ENCODE peak calls at places on chromosomes 13 and 19, in nine cellular contexts. V is hepatocyte, N is lower leg skin, T is A673, Q is astrocyte of the spinal cord, Y is psoas muscle, J is astrocyte of the cerebellum, G is A549, H is PC-3. C is an unnamed sample.

GRCh38 chr19:22527554-22527953 is 105.4 kb upstream of the ZNF98 start:
- DNase-seq in V (no peak), N (no peak), T (no peak), Q (no peak), Y (no peak), J (no peak), G (no peak), H (no peak), C (no peak)

GRCh38 chr19:50330365-50331078 is 1.3 kb upstream of the KCNC3 start:
- DNase-seq in V (peak), N (peak), T (peak), Q (no peak), Y (peak), J (no peak), G (peak), H (peak), C (no peak)

GRCh38 chr19:30096596-30097370 is 154.7 kb downstream of the URI1 start:
- DNase-seq in V (no peak), N (no peak), T (no peak), Q (no peak), Y (no peak), J (no peak), G (no peak), H (no peak), C (no peak)

GRCh38 chr19:7799640-7800355 is 30.2 kb upstream of the EVI5L start:
- DNase-seq in V (peak), N (peak), T (peak), Q (peak), Y (peak), J (peak), G (peak), H (peak), C (peak)

GRCh38 chr19:10011974-10012373 is 1.3 kb upstream of the RDH8 start:
- DNase-seq in V (no peak), N (peak), T (no peak), Q (no peak), Y (no peak), J (no peak), G (no peak), H (no peak), C (no peak)

GRCh38 chr13:31060655-31061054 is 101.0 kb downstream of the HSPH1 start:
- DNase-seq in V (no peak), N (no peak), T (no peak), Q (no peak), Y (no peak), J (no peak), G (no peak), H (no peak), C (no peak)

GRCh38 chr19:41195675-41196497 is 2.9 kb downstream of the CYP2S1 start:
- DNase-seq in V (no peak), N (no peak), T (no peak), Q (no peak), Y (no peak), J (no peak), G (no peak), H (no peak), C (no peak)

GRCh38 chr13:113864303-113864890 is 521 bp upstream of the GAS6 start:
- DNase-seq in V (no peak), N (no peak), T (no peak), Q (no peak), Y (no peak), J (no peak), G (no peak), H (no peak), C (no peak)

GRCh38 chr19:49468746-49469447 is 5.1 kb upstream of the FLT3LG start:
- DNase-seq in V (peak), N (peak), T (peak), Q (peak), Y (peak), J (no peak), G (peak), H (peak), C (no peak)

GRCh38 chr13:25111557-25111956 is 15.6 kb downstream of the PABPC3 start:
- DNase-seq in V (no peak), N (no peak), T (no peak), Q (peak), Y (no peak), J (no peak), G (no peak), H (peak), C (no peak)

GRCh38 chr19:13962738-13963602 is 10.7 kb downstream of the DCAF15 start:
- DNase-seq in V (peak), N (no peak), T (no peak), Q (peak), Y (no peak), J (peak), G (no peak), H (no peak), C (no peak)

GRCh38 chr19:35940078-35940775 is 4.1 kb downstream of the LRFN3 start:
- DNase-seq in V (no peak), N (no peak), T (no peak), Q (no peak), Y (no peak), J (no peak), G (no peak), H (no peak), C (no peak)

GRCh38 chr19:2775556-2776430 is 7.3 kb downstream of the SGTA start:
- DNase-seq in V (peak), N (peak), T (no peak), Q (peak), Y (peak), J (peak), G (no peak), H (no peak), C (no peak)

GRCh38 chr13:113176292-113176691 is 17.8 kb downstream of the PROZ start:
- DNase-seq in V (no peak), N (no peak), T (no peak), Q (no peak), Y (no peak), J (no peak), G (no peak), H (no peak), C (no peak)

GRCh38 chr19:14871619-14872230 is 14.2 kb downstream of the OR7A17 start:
- DNase-seq in V (no peak), N (no peak), T (peak), Q (peak), Y (no peak), J (no peak), G (peak), H (peak), C (no peak)

GRCh38 chr19:28065026-28065425 is 1147.9 kb downstream of the UQCRFS1 start:
- DNase-seq in V (no peak), N (no peak), T (no peak), Q (no peak), Y (no peak), J (no peak), G (no peak), H (no peak), C (no peak)

GRCh38 chr13:53013113-53013512 is 15.5 kb upstream of the OLFM4 start:
- DNase-seq in V (no peak), N (no peak), T (no peak), Q (no peak), Y (no peak), J (no peak), G (no peak), H (no peak), C (no peak)

GRCh38 chr13:97344250-97345175 is 89.5 kb upstream of the RAP2A start:
- DNase-seq in V (peak), N (peak), T (peak), Q (peak), Y (peak), J (peak), G (peak), H (peak), C (no peak)

GRCh38 chr19:2391118-2391725 is 31.2 kb downstream of the TMPRSS9 start:
- DNase-seq in V (peak), N (peak), T (peak), Q (peak), Y (no peak), J (peak), G (peak), H (peak), C (no peak)

GRCh38 chr19:40005670-40006272 is 8.9 kb downstream of the ZNF546 start:
- DNase-seq in V (no peak), N (no peak), T (no peak), Q (no peak), Y (no peak), J (no peak), G (no peak), H (no peak), C (no peak)

GRCh38 chr13:64675256-64675892 is 2554.8 kb downstream of the PCDH9 start:
- DNase-seq in V (peak), N (no peak), T (no peak), Q (peak), Y (no peak), J (peak), G (peak), H (peak), C (no peak)

GRCh38 chr19:49588370-49589122 is 2.4 kb upstream of the PRR12 start:
- DNase-seq in V (no peak), N (no peak), T (no peak), Q (no peak), Y (no peak), J (no peak), G (no peak), H (no peak), C (no peak)

GRCh38 chr19:37999309-38000213 is 92.6 kb downstream of the SIPA1L3 start:
- DNase-seq in V (no peak), N (peak), T (no peak), Q (peak), Y (peak), J (peak), G (peak), H (peak), C (peak)

GRCh38 chr13:47499358-47500150 is 501.5 kb downstream of the SUCLA2 start:
- DNase-seq in V (peak), N (no peak), T (peak), Q (peak), Y (no peak), J (peak), G (no peak), H (peak), C (peak)

GRCh38 chr19:7916137-7916907 is 1.7 kb downstream of the TGFBR3L start:
- DNase-seq in V (peak), N (no peak), T (peak), Q (no peak), Y (no peak), J (no peak), G (no peak), H (peak), C (no peak)

GRCh38 chr19:23799321-23799720 is 40.6 kb upstream of the ZNF681 start:
- DNase-seq in V (no peak), N (no peak), T (no peak), Q (no peak), Y (no peak), J (no peak), G (no peak), H (no peak), C (no peak)

GRCh38 chr13:113621046-113621445 is 36.5 kb downstream of the TFDP1 start:
- DNase-seq in V (no peak), N (no peak), T (no peak), Q (no peak), Y (no peak), J (no peak), G (no peak), H (no peak), C (no peak)

GRCh38 chr19:58229255-58229639 is 533 bp downstream of the ZNF544 start:
- DNase-seq in V (peak), N (no peak), T (peak), Q (peak), Y (no peak), J (no peak), G (peak), H (peak), C (no peak)

GRCh38 chr19:46824887-46825730 is 25.5 kb downstream of the AP2S1 start:
- DNase-seq in V (no peak), N (no peak), T (no peak), Q (no peak), Y (no peak), J (no peak), G (peak), H (no peak), C (no peak)

GRCh38 chr19:56126983-56127780 is 6.1 kb upstream of the ZNF787 start:
- DNase-seq in V (no peak), N (no peak), T (no peak), Q (no peak), Y (no peak), J (no peak), G (peak), H (no peak), C (no peak)

GRCh38 chr19:29807178-29807577 is 4.6 kb upstream of the CCNE1 start:
- DNase-seq in V (no peak), N (no peak), T (no peak), Q (no peak), Y (no peak), J (no peak), G (no peak), H (no peak), C (no peak)

GRCh38 chr19:16032509-16033135 is 43.7 kb upstream of the TPM4 start:
- DNase-seq in V (no peak), N (no peak), T (no peak), Q (no peak), Y (no peak), J (no peak), G (no peak), H (no peak), C (no peak)

GRCh38 chr13:27599845-27600553 is 20.3 kb downstream of the LNX2 start:
- DNase-seq in V (peak), N (no peak), T (peak), Q (peak), Y (no peak), J (peak), G (peak), H (peak), C (peak)

GRCh38 chr19:2171349-2172145 is 7.8 kb downstream of the DOT1L start:
- DNase-seq in V (peak), N (no peak), T (no peak), Q (no peak), Y (peak), J (no peak), G (no peak), H (no peak), C (no peak)

GRCh38 chr13:50230365-50230978 is 215.2 kb downstream of the KCNRG start:
- DNase-seq in V (peak), N (no peak), T (peak), Q (peak), Y (no peak), J (no peak), G (no peak), H (no peak), C (peak)

GRCh38 chr19:14059093-14059480 is 2.8 kb downstream of the PALM3 start:
- DNase-seq in V (no peak), N (no peak), T (peak), Q (no peak), Y (peak), J (no peak), G (no peak), H (no peak), C (no peak)

DNA sequence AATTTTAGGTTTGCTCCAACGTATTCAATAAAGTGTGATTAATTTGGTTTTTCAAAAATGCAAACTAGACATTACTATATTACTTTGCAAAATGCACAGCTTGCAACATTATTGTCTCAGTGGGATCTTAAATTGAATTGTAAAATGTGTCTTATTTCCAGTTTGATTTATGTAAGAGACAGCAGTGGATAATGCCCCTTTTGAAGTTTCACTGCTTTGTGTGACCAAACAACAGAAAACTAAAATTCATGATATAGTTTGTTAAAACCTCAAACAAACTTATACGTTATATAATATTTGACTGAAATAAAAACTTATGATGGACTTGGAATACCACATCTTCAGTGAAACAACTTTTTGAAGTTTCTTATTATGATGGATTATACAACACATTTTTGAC is 279.8 kb downstream of the DACH1 start:
- DNase-seq in V (no peak), N (no peak), T (no peak), Q (no peak), Y (no peak), J (no peak), G (no peak), H (no peak), C (no peak)
- TF ChIP-seq CTCF in V (no peak), N (no peak), T (no peak), Q (no peak), Y (no peak), J (no peak), G (no peak), H (no peak), C (no peak)

GRCh38 chr13:36418022-36418805 is 14.1 kb upstream of the CCNA1 start:
- DNase-seq in V (no peak), N (no peak), T (peak), Q (peak), Y (no peak), J (peak), G (no peak), H (peak), C (no peak)
- H3K4me3 ChIP-seq in V (no peak), N (no peak), T (peak), Q (no peak), Y (no peak), J (peak), G (no peak), H (peak), C (no peak)

DNA sequence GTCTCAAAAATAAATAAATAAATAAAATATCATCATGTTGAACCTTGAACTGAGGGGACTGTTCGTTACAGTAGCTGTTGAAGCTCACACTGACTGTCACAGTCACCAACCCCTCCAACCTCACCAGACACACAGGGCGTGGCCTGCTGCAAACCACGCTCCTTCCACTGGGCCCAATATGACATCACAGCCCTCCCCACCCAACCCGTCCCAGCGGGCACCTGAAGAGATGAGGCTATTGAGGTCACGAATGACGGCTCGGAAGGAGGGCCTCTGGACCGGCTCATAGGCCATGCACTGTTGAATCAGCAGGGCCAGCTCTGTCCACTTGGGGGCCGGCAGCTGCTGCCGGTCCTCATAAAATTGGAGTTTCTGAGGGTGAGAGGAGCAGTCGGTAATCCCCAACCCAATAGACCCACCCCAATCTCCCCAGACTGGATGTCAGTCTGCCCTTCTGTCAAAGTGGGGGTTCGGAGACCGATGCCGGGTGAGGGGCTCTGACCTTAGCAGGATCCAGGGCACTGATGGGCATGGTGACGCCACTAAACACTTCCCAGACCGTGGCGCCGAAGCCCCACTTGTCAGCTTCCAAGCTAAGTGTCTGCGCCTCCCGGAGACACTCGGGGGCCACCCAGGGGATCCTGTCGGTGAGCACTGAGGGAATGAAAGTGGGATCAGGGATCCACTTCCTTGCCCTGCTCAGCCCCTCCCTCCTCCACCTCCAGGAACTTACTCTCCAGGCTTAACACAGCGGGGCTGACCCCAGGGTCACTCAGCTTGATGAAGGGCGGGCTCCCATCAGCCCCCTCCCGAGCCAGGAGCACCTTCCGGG is 13.2 kb downstream of the JAK3 start:
- DNase-seq in V (no peak), N (no peak), T (no peak), Q (no peak), Y (no peak), J (no peak), G (peak), H (no peak), C (no peak)
- TF ChIP-seq CTCF in V (no peak), N (no peak), T (no peak), Q (no peak), Y (no peak), J (peak), G (no peak), H (no peak), C (peak)

GRCh38 chr19:45135176-45135575 is 25.6 kb downstream of the NKPD1 start:
- DNase-seq in V (no peak), N (no peak), T (no peak), Q (no peak), Y (no peak), J (no peak), G (no peak), H (no peak), C (no peak)

GRCh38 chr19:45139286-45140143 is 21.3 kb downstream of the NKPD1 start:
- DNase-seq in V (no peak), N (no peak), T (no peak), Q (no peak), Y (no peak), J (no peak), G (no peak), H (no peak), C (no peak)

GRCh38 chr19:45138303-45138751 is 22.5 kb downstream of the NKPD1 start:
- DNase-seq in V (no peak), N (no peak), T (no peak), Q (no peak), Y (no peak), J (no peak), G (no peak), H (no peak), C (no peak)

GRCh38 chr19:45137179-45137761 is 23.5 kb downstream of the NKPD1 start:
- DNase-seq in V (no peak), N (no peak), T (no peak), Q (peak), Y (no peak), J (peak), G (no peak), H (no peak), C (no peak)

GRCh38 chr19:45136507-45137178 is 24.1 kb downstream of the NKPD1 start:
- DNase-seq in V (no peak), N (no peak), T (no peak), Q (no peak), Y (no peak), J (no peak), G (no peak), H (no peak), C (no peak)
- H3K4me3 ChIP-seq in V (no peak), N (no peak), T (no peak), Q (no peak), Y (no peak), J (no peak), G (no peak), H (no peak), C (no peak)

GRCh38 chr19:31110331-31110730 is 238.9 kb downstream of the TSHZ3 start:
- DNase-seq in V (peak), N (no peak), T (no peak), Q (peak), Y (no peak), J (no peak), G (peak), H (no peak), C (peak)
- TF ChIP-seq CTCF in V (peak), N (no peak), T (peak), Q (peak), Y (peak), J (peak), G (no peak), H (no peak), C (peak)

GRCh38 chr13:29457299-29457698 is 138.2 kb downstream of the SLC7A1 start:
- DNase-seq in V (no peak), N (no peak), T (peak), Q (peak), Y (no peak), J (peak), G (peak), H (peak), C (peak)

GRCh38 chr13:29458419-29458818 is 137.1 kb downstream of the SLC7A1 start:
- DNase-seq in V (no peak), N (no peak), T (no peak), Q (no peak), Y (no peak), J (no peak), G (no peak), H (no peak), C (no peak)

GRCh38 chr13:29464105-29464679 is 131.3 kb downstream of the SLC7A1 start:
- DNase-seq in V (no peak), N (no peak), T (no peak), Q (no peak), Y (no peak), J (no peak), G (no peak), H (no peak), C (no peak)

GRCh38 chr13:29456419-29456818 is 139.1 kb downstream of the SLC7A1 start:
- DNase-seq in V (no peak), N (no peak), T (no peak), Q (no peak), Y (no peak), J (no peak), G (no peak), H (no peak), C (no peak)

DNA sequence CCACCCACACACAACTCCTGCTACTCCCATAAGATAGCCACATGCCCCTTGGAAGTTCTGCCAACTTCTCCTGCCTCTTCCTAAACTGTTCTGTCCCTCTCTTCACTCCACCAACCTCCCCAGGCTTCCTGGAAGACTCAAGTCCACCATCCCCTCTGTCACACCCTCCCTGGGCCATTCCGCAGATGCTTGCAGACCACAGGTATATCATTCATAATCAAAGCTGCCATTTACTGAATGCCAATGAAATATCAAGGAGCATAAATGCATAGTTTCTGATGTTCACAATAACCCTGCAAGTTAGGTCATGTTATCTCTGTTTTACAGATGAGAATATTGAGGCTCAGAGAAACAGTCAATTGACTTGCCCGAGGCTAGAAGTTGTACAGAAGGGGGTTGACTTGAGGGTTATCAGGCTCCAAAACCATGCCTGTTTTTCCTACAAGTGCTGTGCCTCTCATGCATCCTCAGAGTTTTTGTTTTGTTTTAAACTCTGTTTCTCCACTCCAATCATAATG is 135.6 kb downstream of the SLC7A1 start:
- DNase-seq in V (no peak), N (no peak), T (no peak), Q (no peak), Y (no peak), J (no peak), G (no peak), H (no peak), C (no peak)
- H3K4me3 ChIP-seq in V (no peak), N (no peak), T (no peak), Q (no peak), Y (no peak), J (no peak), G (no peak), H (no peak), C (no peak)

C was measured in AG09309.